ENCODE peak calls at places on chromosomes 7 and 10, in four cellular contexts. W is effector memory CD4-positive, alpha-beta T cell; S is A549; T is cardiac muscle cell. A is an unnamed sample.

GRCh38 chr7:107989618-107990373 is 13.2 kb downstream of the LAMB1 start:
- DNase-seq in W (no peak), S (no peak), T (peak; percentile 80), A (no peak)

GRCh38 chr10:62433181-62433692 is 59.1 kb downstream of the ZNF365 start:
- DNase-seq in W (no peak), S (peak; percentile 80), T (peak; percentile 82), A (peak; percentile 54)

GRCh38 chr7:1758859-1759521 is 88.9 kb downstream of the ELFN1 start:
- DNase-seq in W (no peak), S (no peak), T (no peak), A (no peak)

GRCh38 chr7:80603940-80604339 is 34.5 kb upstream of the CD36 start:
- DNase-seq in W (no peak), S (no peak), T (no peak), A (no peak)

GRCh38 chr7:121604627-121605296 is 208.7 kb upstream of the FAM3C start:
- DNase-seq in W (no peak), S (no peak), T (peak; percentile 61), A (no peak)

GRCh38 chr10:84054743-84055142 is 84.6 kb upstream of the GHITM start:
- DNase-seq in W (no peak), S (no peak), T (no peak), A (no peak)

GRCh38 chr7:142338633-142339501 is 81.0 kb upstream of the PRSS58 start:
- DNase-seq in W (no peak), S (peak; percentile 27), T (peak; percentile 36), A (no peak)

GRCh38 chr10:129035052-129035805 is 431.8 kb upstream of the MGMT start:
- DNase-seq in W (peak; percentile 12), S (no peak), T (no peak), A (peak; percentile 51)

GRCh38 chr7:801940-802364 is 30.3 kb upstream of the SUN1 start:
- DNase-seq in W (no peak), S (no peak), T (no peak), A (no peak)

GRCh38 chr7:2626498-2627117 is 5.2 kb upstream of the TTYH3 start:
- DNase-seq in W (no peak), S (no peak), T (peak; percentile 92), A (no peak)

GRCh38 chr7:2754086-2754485 is 66.1 kb downstream of the AMZ1 start:
- DNase-seq in W (no peak), S (no peak), T (no peak), A (no peak)

GRCh38 chr10:49375611-49376010 is 20.3 kb downstream of the DRGX start:
- DNase-seq in W (no peak), S (no peak), T (no peak), A (no peak)

GRCh38 chr10:96468845-96469244 is 44.9 kb downstream of the TLL2 start:
- DNase-seq in W (no peak), S (no peak), T (no peak), A (no peak)

GRCh38 chr7:30630986-30631385 is 36.3 kb downstream of the GARS1 start:
- DNase-seq in W (no peak), S (no peak), T (no peak), A (no peak)

GRCh38 chr7:145884716-145885514 is 231.7 kb upstream of the CNTNAP2 start:
- DNase-seq in W (no peak), S (no peak), T (no peak), A (no peak)

GRCh38 chr10:110460111-110460809 is 37.4 kb upstream of the DUSP5 start:
- DNase-seq in W (no peak), S (peak; percentile 68), T (no peak), A (no peak)

GRCh38 chr7:116588225-116588624 is 63.4 kb downstream of the CAV1 start:
- DNase-seq in W (no peak), S (no peak), T (peak; percentile 77), A (no peak)

GRCh38 chr10:110510730-110511129 is 13.0 kb downstream of the DUSP5 start:
- DNase-seq in W (no peak), S (no peak), T (no peak), A (no peak)

GRCh38 chr10:72242675-72243074 is 26.6 kb upstream of the ASCC1 start:
- DNase-seq in W (no peak), S (no peak), T (peak; percentile 98), A (no peak)

GRCh38 chr7:2980406-2981102 is 63.1 kb downstream of the CARD11 start:
- DNase-seq in W (no peak), S (no peak), T (no peak), A (no peak)

GRCh38 chr10:33412261-33413092 is 78.0 kb upstream of the NRP1 start:
- DNase-seq in W (no peak), S (no peak), T (peak; percentile 91), A (no peak)

GRCh38 chr10:101565370-101565900 is 22.6 kb downstream of the POLL start:
- DNase-seq in W (no peak), S (no peak), T (no peak), A (no peak)

GRCh38 chr7:519429-519973 is at the start of gene PDGFA:
- DNase-seq in W (no peak), S (peak; percentile 73), T (peak; percentile 73), A (peak; percentile 31)

GRCh38 chr10:129467346-129468119 is 492 bp downstream of the MGMT start:
- DNase-seq in W (no peak), S (no peak), T (peak; percentile 47), A (no peak)

GRCh38 chr7:14761506-14762296 is 140.8 kb downstream of the DGKB start:
- DNase-seq in W (no peak), S (no peak), T (peak; percentile 86), A (no peak)

GRCh38 chr7:55190511-55191160 is 171.8 kb downstream of the EGFR start:
- DNase-seq in W (no peak), S (no peak), T (no peak), A (no peak)

GRCh38 chr7:55189878-55190436 is 171.1 kb downstream of the EGFR start:
- DNase-seq in W (no peak), S (no peak), T (no peak), A (no peak)

GRCh38 chr7:55189447-55189760 is 170.6 kb downstream of the EGFR start:
- DNase-seq in W (no peak), S (no peak), T (no peak), A (no peak)

GRCh38 chr7:55187701-55188491 is 169.1 kb downstream of the EGFR start:
- DNase-seq in W (no peak), S (no peak), T (peak; percentile 35), A (no peak)

DNA sequence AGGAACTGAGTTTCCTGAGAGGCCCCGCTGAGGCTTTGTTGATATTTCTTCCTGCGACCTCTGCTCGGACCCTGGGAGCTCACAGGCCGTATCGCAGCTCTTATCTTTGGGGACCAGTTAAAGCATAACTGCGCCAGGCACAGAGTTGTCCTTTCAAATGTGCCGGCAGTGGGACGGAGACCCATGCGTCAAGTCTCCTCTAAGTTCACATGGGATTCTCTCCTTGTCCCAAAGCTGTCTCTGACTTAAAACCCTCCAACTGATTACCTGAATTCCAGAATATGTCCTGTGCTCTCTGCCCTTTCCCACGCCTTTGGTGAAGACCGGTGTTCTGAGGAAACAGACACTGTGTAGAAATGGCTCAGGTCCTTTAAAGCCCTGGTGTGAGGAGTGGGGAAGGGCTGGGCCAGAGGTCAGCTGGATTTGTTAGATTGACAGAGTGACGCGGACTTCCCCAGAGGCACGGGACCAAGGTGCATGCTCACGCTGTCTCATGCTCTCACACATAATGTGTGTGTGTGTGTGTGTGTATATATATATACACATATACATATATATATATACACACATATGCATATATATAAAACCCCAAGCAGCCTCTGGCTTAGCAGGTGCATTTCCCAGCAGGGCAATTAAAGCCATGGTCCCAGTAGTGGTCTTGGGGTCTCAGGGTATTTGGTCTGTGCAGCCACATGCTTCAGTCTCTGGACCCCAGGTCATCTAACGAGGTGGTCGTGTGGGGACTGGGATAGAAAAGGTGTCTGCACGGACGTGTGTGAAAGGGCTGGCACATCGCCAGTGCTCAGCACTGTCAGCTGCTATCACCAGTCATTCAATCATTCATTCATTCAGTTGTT is 170.0 kb downstream of the EGFR start:
- DNase-seq in W (no peak), S (no peak), T (no peak), A (no peak)
- H3K27ac ChIP-seq in W (no peak overlapping the region), S (no peak overlapping the region), T (no peak overlapping the region), A (no peak overlapping the region)

DNA sequence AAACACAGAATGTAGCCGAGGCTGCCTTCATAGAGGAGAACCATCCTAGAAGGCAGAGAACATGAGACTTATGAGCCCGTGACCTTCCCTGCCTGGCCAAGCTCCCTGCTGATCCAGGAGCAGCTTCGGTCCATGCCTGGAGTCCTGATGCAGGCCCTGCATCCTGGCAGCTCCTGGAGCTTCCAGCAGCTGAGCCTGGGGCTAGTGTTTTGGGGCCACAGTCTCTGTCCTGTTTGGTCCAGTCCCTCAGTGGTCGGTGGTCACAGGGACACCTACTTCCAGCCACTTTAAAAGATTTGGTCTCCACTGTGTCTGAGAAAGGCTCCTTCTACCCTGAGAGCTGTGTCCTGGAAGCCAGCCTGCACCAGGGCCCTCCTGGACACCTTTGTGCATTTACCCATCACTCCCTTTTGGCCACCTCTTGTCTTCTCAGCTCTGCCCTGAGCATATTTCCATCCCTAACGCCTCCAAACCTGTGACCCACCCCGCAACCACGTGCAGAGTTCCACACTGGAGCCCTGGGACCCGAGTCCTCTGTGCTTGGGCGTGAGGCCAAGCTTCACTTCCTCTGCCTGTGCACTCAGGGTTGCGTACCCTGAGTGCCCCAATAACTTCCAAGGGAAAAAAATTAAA is 315.2 kb upstream of the ZNF32 start:
- DNase-seq in W (no peak), S (no peak), T (no peak), A (no peak)
- H3K27ac ChIP-seq in W (no peak overlapping the region), S (no peak overlapping the region), T (no peak overlapping the region), A (no peak overlapping the region)

DNA sequence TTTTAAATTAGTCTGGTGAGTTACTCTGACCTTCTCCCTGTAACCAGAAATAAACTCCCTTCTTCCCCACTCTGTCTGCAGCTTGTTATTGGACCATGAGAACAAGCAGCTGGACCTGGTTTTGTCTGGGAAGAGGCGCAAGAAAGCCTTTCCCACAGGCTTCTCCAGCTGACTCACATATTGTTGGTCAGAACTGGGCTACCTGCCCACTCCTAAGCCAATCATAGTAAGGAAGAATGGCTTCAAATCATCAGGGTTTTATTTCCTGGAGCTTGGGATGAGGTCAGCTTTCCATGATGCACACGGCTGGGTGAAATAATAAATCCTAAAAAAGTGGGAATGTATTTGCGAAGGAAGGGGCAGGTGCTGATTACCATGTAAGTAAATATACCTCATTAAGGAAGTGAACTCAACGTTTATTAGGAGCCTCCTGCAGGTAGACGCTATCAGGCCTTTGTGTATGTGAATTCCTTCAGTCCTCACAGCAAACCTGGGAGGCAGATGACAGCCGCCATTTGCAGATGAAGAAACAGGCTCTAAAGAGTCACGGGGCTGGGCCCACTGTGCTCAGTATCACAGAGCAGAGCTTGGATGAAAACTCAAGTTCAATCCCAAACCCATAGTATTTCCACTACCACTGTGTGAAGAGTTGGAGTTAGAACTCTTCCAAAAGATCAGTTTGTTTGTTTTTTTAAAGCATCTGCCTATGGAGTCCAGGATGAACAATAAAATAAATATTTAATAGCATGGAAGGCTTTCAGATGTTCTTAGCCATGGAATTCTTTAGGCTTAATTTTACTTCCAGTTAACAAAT is 32.7 kb downstream of the IL15RA start:
- DNase-seq in W (no peak), S (peak; percentile 75), T (peak; percentile 99), A (no peak)
- H3K27ac ChIP-seq in W (no peak overlapping the region), S (no peak overlapping the region), T (no peak overlapping the region), A (no peak overlapping the region)

DNA sequence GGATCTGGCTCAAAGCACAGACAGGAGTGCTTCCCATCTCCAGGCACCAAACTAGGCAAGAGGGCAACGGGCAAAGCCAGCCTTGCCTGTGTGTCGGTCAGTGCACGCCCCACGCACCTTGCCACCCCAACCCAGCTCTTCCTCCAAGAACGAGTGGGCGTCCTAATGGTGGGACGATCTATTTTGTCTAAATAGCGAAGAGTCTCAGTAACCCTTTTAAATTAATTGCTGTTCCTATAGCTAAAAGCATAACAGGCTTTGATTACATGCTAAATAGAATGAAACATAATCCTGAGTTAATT is 12.2 kb downstream of the EN2 start:
- DNase-seq in W (no peak), S (no peak), T (no peak), A (no peak)
- H3K27ac ChIP-seq in W (no peak overlapping the region), S (no peak overlapping the region), T (no peak overlapping the region), A (no peak overlapping the region)